ENCODE peak calls at places on chromosomes 4 and X, in eight cellular contexts. One of them, this sample, is unnamed.

GRCh38 chrX:29269390-29269789 is 682.1 kb downstream of the IL1RAPL1 start:
- DNase-seq in K562: no peak
- DNase-seq in SK-N-SH: no peak
- DNase-seq in HL-60: no peak
- DNase-seq in GM23338: no peak
- DNase-seq in A549: no peak
- DNase-seq in HepG2: no peak
- DNase-seq in HCT116: no peak
- DNase-seq in this sample: no peak

GRCh38 chr4:121790976-121791375 is 10.1 kb upstream of the EXOSC9 start:
- DNase-seq in K562: peak
- DNase-seq in SK-N-SH: no peak
- DNase-seq in HL-60: no peak
- DNase-seq in GM23338: no peak
- DNase-seq in A549: no peak
- DNase-seq in HepG2: no peak
- DNase-seq in HCT116: no peak
- DNase-seq in this sample: no peak

GRCh38 chr4:8380511-8381415 is 59.8 kb downstream of the ACOX3 start:
- DNase-seq in K562: no peak
- DNase-seq in SK-N-SH: no peak
- DNase-seq in HL-60: no peak
- DNase-seq in GM23338: no peak
- DNase-seq in A549: no peak
- DNase-seq in HepG2: no peak
- DNase-seq in HCT116: no peak
- DNase-seq in this sample: no peak

GRCh38 chrX:68842781-68843581 is 14.2 kb downstream of the EFNB1 start:
- DNase-seq in K562: no peak
- DNase-seq in SK-N-SH: no peak
- DNase-seq in HL-60: peak
- DNase-seq in GM23338: no peak
- DNase-seq in A549: no peak
- DNase-seq in HepG2: no peak
- DNase-seq in HCT116: no peak
- DNase-seq in this sample: no peak

GRCh38 chr4:134132086-134132783 is 69.4 kb downstream of the PABPC4L start:
- DNase-seq in K562: no peak
- DNase-seq in SK-N-SH: no peak
- DNase-seq in HL-60: no peak
- DNase-seq in GM23338: no peak
- DNase-seq in A549: no peak
- DNase-seq in HepG2: no peak
- DNase-seq in HCT116: no peak
- DNase-seq in this sample: no peak

GRCh38 chr4:6362896-6363295 is 93.2 kb downstream of the WFS1 start:
- DNase-seq in K562: peak
- DNase-seq in SK-N-SH: no peak
- DNase-seq in HL-60: no peak
- DNase-seq in GM23338: peak
- DNase-seq in A549: no peak
- DNase-seq in HepG2: peak
- DNase-seq in HCT116: no peak
- DNase-seq in this sample: no peak

GRCh38 chr4:158949094-158949493 is 153.8 kb upstream of the RAPGEF2 start:
- DNase-seq in K562: no peak
- DNase-seq in SK-N-SH: no peak
- DNase-seq in HL-60: no peak
- DNase-seq in GM23338: no peak
- DNase-seq in A549: no peak
- DNase-seq in HepG2: no peak
- DNase-seq in HCT116: no peak
- DNase-seq in this sample: peak

GRCh38 chrX:39728025-39728424 is 369.7 kb downstream of the BCOR start:
- DNase-seq in K562: no peak
- DNase-seq in SK-N-SH: peak
- DNase-seq in HL-60: no peak
- DNase-seq in GM23338: no peak
- DNase-seq in A549: no peak
- DNase-seq in HepG2: no peak
- DNase-seq in HCT116: no peak
- DNase-seq in this sample: no peak

GRCh38 chr4:107561481-107561880 is 158.6 kb downstream of the PAPSS1 start:
- DNase-seq in K562: no peak
- DNase-seq in SK-N-SH: no peak
- DNase-seq in HL-60: no peak
- DNase-seq in GM23338: no peak
- DNase-seq in A549: no peak
- DNase-seq in HepG2: no peak
- DNase-seq in HCT116: no peak
- DNase-seq in this sample: no peak

GRCh38 chr4:123505457-123506310 is 109.1 kb downstream of the SPRY1 start:
- DNase-seq in K562: peak
- DNase-seq in SK-N-SH: peak
- DNase-seq in HL-60: peak
- DNase-seq in GM23338: peak
- DNase-seq in A549: no peak
- DNase-seq in HepG2: peak
- DNase-seq in HCT116: no peak
- DNase-seq in this sample: no peak

GRCh38 chrX:41906515-41907165 is 16.7 kb downstream of the CASK start:
- DNase-seq in K562: no peak
- DNase-seq in SK-N-SH: no peak
- DNase-seq in HL-60: no peak
- DNase-seq in GM23338: no peak
- DNase-seq in A549: no peak
- DNase-seq in HepG2: no peak
- DNase-seq in HCT116: peak
- DNase-seq in this sample: no peak

GRCh38 chr4:94451051-94451404 is 714 bp upstream of the PDLIM5 start:
- DNase-seq in K562: no peak
- DNase-seq in SK-N-SH: peak
- DNase-seq in HL-60: no peak
- DNase-seq in GM23338: no peak
- DNase-seq in A549: no peak
- DNase-seq in HepG2: no peak
- DNase-seq in HCT116: no peak
- DNase-seq in this sample: no peak

GRCh38 chr4:62930884-62931283 is 1478.4 kb downstream of the TECRL start:
- DNase-seq in K562: no peak
- DNase-seq in SK-N-SH: no peak
- DNase-seq in HL-60: no peak
- DNase-seq in GM23338: no peak
- DNase-seq in A549: no peak
- DNase-seq in HepG2: no peak
- DNase-seq in HCT116: no peak
- DNase-seq in this sample: no peak

GRCh38 chrX:72095370-72095769 is 36.3 kb downstream of the RTL5 start:
- DNase-seq in K562: no peak
- DNase-seq in SK-N-SH: no peak
- DNase-seq in HL-60: no peak
- DNase-seq in GM23338: no peak
- DNase-seq in A549: no peak
- DNase-seq in HepG2: no peak
- DNase-seq in HCT116: no peak
- DNase-seq in this sample: no peak
- H3K4me3 ChIP-seq in K562: no peak
- H3K4me3 ChIP-seq in SK-N-SH: no peak
- H3K4me3 ChIP-seq in HL-60: no peak
- H3K4me3 ChIP-seq in GM23338: no peak
- H3K4me3 ChIP-seq in A549: no peak
- H3K4me3 ChIP-seq in HepG2: no peak
- H3K4me3 ChIP-seq in HCT116: no peak
- H3K4me3 ChIP-seq in this sample: no peak

GRCh38 chrX:119503484-119503861 is 35.2 kb downstream of the SLC25A5 start:
- DNase-seq in K562: no peak
- DNase-seq in SK-N-SH: no peak
- DNase-seq in HL-60: no peak
- DNase-seq in GM23338: no peak
- DNase-seq in A549: peak
- DNase-seq in HepG2: peak
- DNase-seq in HCT116: no peak
- DNase-seq in this sample: peak
- TF ChIP-seq REST in K562: no peak
- TF ChIP-seq REST in SK-N-SH: no peak
- TF ChIP-seq REST in HL-60: no peak
- TF ChIP-seq REST in GM23338: no peak
- TF ChIP-seq REST in A549: no peak
- TF ChIP-seq REST in HepG2: no peak
- TF ChIP-seq REST in HCT116: no peak
- TF ChIP-seq REST in this sample: no peak

DNA sequence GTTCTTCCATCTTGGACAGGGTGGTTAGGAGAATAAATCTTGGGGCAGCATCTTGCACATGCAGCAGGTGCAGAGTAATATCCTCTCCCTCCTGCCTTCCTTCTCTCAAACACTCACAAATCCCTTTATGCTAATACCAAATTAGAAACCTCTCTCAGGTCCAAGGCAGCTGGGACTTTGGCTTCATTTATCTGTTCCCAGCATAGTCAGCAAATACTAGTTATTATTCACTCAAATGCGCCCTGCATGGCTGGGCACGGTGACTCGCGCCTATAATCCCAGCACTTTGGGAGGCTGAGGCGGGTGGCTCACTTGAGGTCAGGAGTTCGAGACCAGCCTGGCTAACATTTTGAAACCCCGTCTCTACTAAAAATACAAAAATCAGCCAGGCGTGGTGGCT is 156.0 kb upstream of the GALNT7 start:
- DNase-seq in K562: no peak
- DNase-seq in SK-N-SH: no peak
- DNase-seq in HL-60: no peak
- DNase-seq in GM23338: no peak
- DNase-seq in A549: no peak
- DNase-seq in HepG2: no peak
- DNase-seq in HCT116: no peak
- DNase-seq in this sample: no peak
- H3K4me3 ChIP-seq in K562: no peak
- H3K4me3 ChIP-seq in SK-N-SH: no peak
- H3K4me3 ChIP-seq in HL-60: no peak
- H3K4me3 ChIP-seq in GM23338: no peak
- H3K4me3 ChIP-seq in A549: no peak
- H3K4me3 ChIP-seq in HepG2: no peak
- H3K4me3 ChIP-seq in HCT116: no peak
- H3K4me3 ChIP-seq in this sample: no peak

GRCh38 chrX:151538190-151539122 is 25.0 kb upstream of the PASD1 start:
- DNase-seq in K562: no peak
- DNase-seq in SK-N-SH: no peak
- DNase-seq in HL-60: no peak
- DNase-seq in GM23338: no peak
- DNase-seq in A549: no peak
- DNase-seq in HepG2: peak
- DNase-seq in HCT116: no peak
- DNase-seq in this sample: no peak

GRCh38 chrX:151543706-151544105 is 19.8 kb upstream of the PASD1 start:
- DNase-seq in K562: no peak
- DNase-seq in SK-N-SH: no peak
- DNase-seq in HL-60: no peak
- DNase-seq in GM23338: no peak
- DNase-seq in A549: no peak
- DNase-seq in HepG2: peak
- DNase-seq in HCT116: no peak
- DNase-seq in this sample: no peak
- TF ChIP-seq REST in K562: no peak
- TF ChIP-seq REST in SK-N-SH: no peak
- TF ChIP-seq REST in HL-60: no peak
- TF ChIP-seq REST in GM23338: no peak
- TF ChIP-seq REST in A549: no peak
- TF ChIP-seq REST in HepG2: no peak
- TF ChIP-seq REST in HCT116: no peak
- TF ChIP-seq REST in this sample: no peak

DNA sequence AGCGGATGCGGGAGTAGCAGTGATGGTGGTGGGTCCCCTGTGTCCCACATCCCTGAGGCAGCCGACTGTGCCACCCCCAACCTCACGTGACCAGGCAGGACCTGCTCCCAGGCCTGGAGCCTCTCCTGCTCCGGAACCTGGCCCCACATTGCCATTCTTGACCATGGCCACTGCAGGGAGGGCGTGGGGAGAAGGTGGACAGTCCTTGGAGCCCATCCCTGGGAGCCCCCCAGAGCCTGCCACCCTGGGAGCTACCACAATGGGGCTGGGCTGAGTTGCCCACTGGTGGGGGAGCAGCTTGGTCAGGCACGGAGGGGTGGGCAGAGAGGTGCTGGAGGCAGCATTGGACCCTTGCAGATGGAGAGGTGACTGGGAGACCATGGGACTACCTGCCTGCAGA is 36.8 kb downstream of the TMPRSS11A start:
- DNase-seq in K562: no peak
- DNase-seq in SK-N-SH: no peak
- DNase-seq in HL-60: no peak
- DNase-seq in GM23338: no peak
- DNase-seq in A549: no peak
- DNase-seq in HepG2: no peak
- DNase-seq in HCT116: no peak
- DNase-seq in this sample: no peak
- H3K4me3 ChIP-seq in K562: no peak
- H3K4me3 ChIP-seq in SK-N-SH: no peak
- H3K4me3 ChIP-seq in HL-60: no peak
- H3K4me3 ChIP-seq in GM23338: no peak
- H3K4me3 ChIP-seq in A549: no peak
- H3K4me3 ChIP-seq in HepG2: no peak
- H3K4me3 ChIP-seq in HCT116: no peak
- H3K4me3 ChIP-seq in this sample: no peak

DNA sequence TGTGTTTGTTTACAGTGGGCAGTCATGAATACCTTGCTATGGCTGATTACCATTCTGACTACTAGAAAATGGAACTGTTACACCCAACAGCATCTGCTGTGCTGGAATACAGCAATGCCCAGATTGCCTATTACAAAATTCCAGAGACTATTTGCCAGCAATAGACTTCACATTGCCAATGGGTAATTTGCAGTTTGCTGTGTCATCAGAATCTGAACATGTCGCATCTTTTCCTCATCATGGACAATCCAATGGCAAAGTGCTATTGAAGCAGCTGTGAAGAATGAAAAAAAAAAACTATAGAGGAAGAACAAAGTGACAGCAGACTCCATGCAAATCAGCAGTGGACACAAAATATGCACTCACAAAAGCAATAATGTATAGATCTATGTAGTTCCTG is 356.5 kb downstream of the CXXC4 start:
- DNase-seq in K562: no peak
- DNase-seq in SK-N-SH: no peak
- DNase-seq in HL-60: no peak
- DNase-seq in GM23338: no peak
- DNase-seq in A549: no peak
- DNase-seq in HepG2: no peak
- DNase-seq in HCT116: no peak
- DNase-seq in this sample: no peak
- TF ChIP-seq REST in K562: no peak
- TF ChIP-seq REST in SK-N-SH: no peak
- TF ChIP-seq REST in HL-60: no peak
- TF ChIP-seq REST in GM23338: no peak
- TF ChIP-seq REST in A549: no peak
- TF ChIP-seq REST in HepG2: no peak
- TF ChIP-seq REST in HCT116: no peak
- TF ChIP-seq REST in this sample: no peak

DNA sequence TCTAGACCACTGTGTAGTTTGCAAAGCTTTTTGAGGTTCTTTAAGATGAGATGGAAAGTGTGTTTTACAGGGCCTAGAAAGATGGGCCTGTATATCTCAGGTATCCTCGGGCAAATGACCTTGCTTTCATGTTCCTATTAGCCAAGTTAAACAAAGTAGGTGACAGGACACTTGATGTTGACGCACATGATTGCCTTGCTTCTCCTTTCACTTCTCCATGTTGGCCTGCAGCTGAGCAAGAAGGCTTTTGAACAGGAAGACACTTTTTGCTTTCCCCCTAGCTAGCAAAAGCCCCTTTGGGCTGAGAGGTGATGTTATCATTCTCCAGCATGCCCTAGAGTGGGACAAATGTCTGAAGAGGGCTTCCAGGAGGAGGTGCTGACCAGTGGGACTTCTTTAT is 202.1 kb downstream of the GPC3 start:
- DNase-seq in K562: no peak
- DNase-seq in SK-N-SH: no peak
- DNase-seq in HL-60: no peak
- DNase-seq in GM23338: no peak
- DNase-seq in A549: no peak
- DNase-seq in HepG2: no peak
- DNase-seq in HCT116: no peak
- DNase-seq in this sample: no peak
- H3K4me3 ChIP-seq in K562: no peak
- H3K4me3 ChIP-seq in SK-N-SH: no peak
- H3K4me3 ChIP-seq in HL-60: no peak
- H3K4me3 ChIP-seq in GM23338: no peak
- H3K4me3 ChIP-seq in A549: no peak
- H3K4me3 ChIP-seq in HepG2: no peak
- H3K4me3 ChIP-seq in HCT116: no peak
- H3K4me3 ChIP-seq in this sample: no peak

This sample was measured in Panc1.